ENCODE peak calls at places on chromosomes 2 and 18, in nine cellular contexts. One of them, this sample, is unnamed.

GRCh38 chr2:215432759-215433594 is 2.9 kb downstream of the FN1 start:
- DNase-seq in left cardiac atrium: no peak
- DNase-seq in MM.1S: no peak
- DNase-seq in epithelial cell of esophagus: no peak
- DNase-seq in naive B cell: no peak
- DNase-seq in T-helper 9 cell: no peak
- DNase-seq in tibial artery: no peak
- DNase-seq in NCI-H2081: no peak
- DNase-seq in nephron progenitor cell: no peak
- DNase-seq in this sample: no peak

GRCh38 chr2:199798881-199799580 is 52.0 kb downstream of the FTCDNL1 start:
- DNase-seq in left cardiac atrium: peak; percentile 31
- DNase-seq in MM.1S: no peak
- DNase-seq in epithelial cell of esophagus: no peak
- DNase-seq in naive B cell: no peak
- DNase-seq in T-helper 9 cell: no peak
- DNase-seq in tibial artery: no peak
- DNase-seq in NCI-H2081: peak; percentile 3
- DNase-seq in nephron progenitor cell: no peak
- DNase-seq in this sample: peak; percentile 41

GRCh38 chr2:201806442-201806841 is at the start of gene CDK15:
- DNase-seq in left cardiac atrium: no peak
- DNase-seq in MM.1S: no peak
- DNase-seq in epithelial cell of esophagus: peak; percentile 33
- DNase-seq in naive B cell: no peak
- DNase-seq in T-helper 9 cell: no peak
- DNase-seq in tibial artery: no peak
- DNase-seq in NCI-H2081: no peak
- DNase-seq in nephron progenitor cell: no peak
- DNase-seq in this sample: peak; percentile 69

GRCh38 chr18:24999650-25000267 is 352.2 kb downstream of the ZNF521 start:
- DNase-seq in left cardiac atrium: no peak
- DNase-seq in MM.1S: no peak
- DNase-seq in epithelial cell of esophagus: no peak
- DNase-seq in naive B cell: no peak
- DNase-seq in T-helper 9 cell: no peak
- DNase-seq in tibial artery: no peak
- DNase-seq in NCI-H2081: no peak
- DNase-seq in nephron progenitor cell: no peak
- DNase-seq in this sample: no peak

GRCh38 chr18:64403784-64404498 is 255.1 kb upstream of the LINC00305 start:
- DNase-seq in left cardiac atrium: no peak
- DNase-seq in MM.1S: peak; percentile 62
- DNase-seq in epithelial cell of esophagus: no peak
- DNase-seq in naive B cell: no peak
- DNase-seq in T-helper 9 cell: no peak
- DNase-seq in tibial artery: no peak
- DNase-seq in NCI-H2081: no peak
- DNase-seq in nephron progenitor cell: no peak
- DNase-seq in this sample: no peak

GRCh38 chr2:149166958-149167810 is 128.7 kb downstream of the LYPD6B start:
- DNase-seq in left cardiac atrium: no peak
- DNase-seq in MM.1S: peak; percentile 84
- DNase-seq in epithelial cell of esophagus: peak; percentile 57
- DNase-seq in naive B cell: no peak
- DNase-seq in T-helper 9 cell: no peak
- DNase-seq in tibial artery: no peak
- DNase-seq in NCI-H2081: no peak
- DNase-seq in nephron progenitor cell: no peak
- DNase-seq in this sample: no peak

GRCh38 chr2:198143793-198144192 is 339.4 kb downstream of the PLCL1 start:
- DNase-seq in left cardiac atrium: no peak
- DNase-seq in MM.1S: no peak
- DNase-seq in epithelial cell of esophagus: no peak
- DNase-seq in naive B cell: no peak
- DNase-seq in T-helper 9 cell: no peak
- DNase-seq in tibial artery: no peak
- DNase-seq in NCI-H2081: no peak
- DNase-seq in nephron progenitor cell: no peak
- DNase-seq in this sample: no peak

GRCh38 chr2:187687585-187687984 is 133.3 kb upstream of the TFPI start:
- DNase-seq in left cardiac atrium: no peak
- DNase-seq in MM.1S: no peak
- DNase-seq in epithelial cell of esophagus: no peak
- DNase-seq in naive B cell: no peak
- DNase-seq in T-helper 9 cell: no peak
- DNase-seq in tibial artery: no peak
- DNase-seq in NCI-H2081: no peak
- DNase-seq in nephron progenitor cell: no peak
- DNase-seq in this sample: no peak

GRCh38 chr2:217980036-217980435 is 22.8 kb downstream of the TNS1 start:
- DNase-seq in left cardiac atrium: peak; percentile 69
- DNase-seq in MM.1S: no peak
- DNase-seq in epithelial cell of esophagus: no peak
- DNase-seq in naive B cell: no peak
- DNase-seq in T-helper 9 cell: no peak
- DNase-seq in tibial artery: peak; percentile 86
- DNase-seq in NCI-H2081: no peak
- DNase-seq in nephron progenitor cell: no peak
- DNase-seq in this sample: peak; percentile 55

GRCh38 chr2:70851704-70852103 is 16.1 kb upstream of the CD207 start:
- DNase-seq in left cardiac atrium: no peak
- DNase-seq in MM.1S: peak; percentile 62
- DNase-seq in epithelial cell of esophagus: peak; percentile 35
- DNase-seq in naive B cell: no peak
- DNase-seq in T-helper 9 cell: no peak
- DNase-seq in tibial artery: no peak
- DNase-seq in NCI-H2081: no peak
- DNase-seq in nephron progenitor cell: no peak
- DNase-seq in this sample: no peak

GRCh38 chr2:23654756-23655155 is 269.8 kb downstream of the KLHL29 start:
- DNase-seq in left cardiac atrium: no peak
- DNase-seq in MM.1S: no peak
- DNase-seq in epithelial cell of esophagus: peak; percentile 88
- DNase-seq in naive B cell: no peak
- DNase-seq in T-helper 9 cell: no peak
- DNase-seq in tibial artery: no peak
- DNase-seq in NCI-H2081: no peak
- DNase-seq in nephron progenitor cell: no peak
- DNase-seq in this sample: no peak

GRCh38 chr2:38661306-38661705 is 4.6 kb upstream of the GALM start:
- DNase-seq in left cardiac atrium: no peak
- DNase-seq in MM.1S: no peak
- DNase-seq in epithelial cell of esophagus: no peak
- DNase-seq in naive B cell: no peak
- DNase-seq in T-helper 9 cell: no peak
- DNase-seq in tibial artery: no peak
- DNase-seq in NCI-H2081: no peak
- DNase-seq in nephron progenitor cell: no peak
- DNase-seq in this sample: no peak

GRCh38 chr2:9807056-9807455 is 36.2 kb upstream of the TAF1B start:
- DNase-seq in left cardiac atrium: no peak
- DNase-seq in MM.1S: no peak
- DNase-seq in epithelial cell of esophagus: no peak
- DNase-seq in naive B cell: no peak
- DNase-seq in T-helper 9 cell: no peak
- DNase-seq in tibial artery: no peak
- DNase-seq in NCI-H2081: no peak
- DNase-seq in nephron progenitor cell: no peak
- DNase-seq in this sample: peak; percentile 8

GRCh38 chr18:3029215-3029972 is 16.4 kb upstream of the LPIN2 start:
- DNase-seq in left cardiac atrium: no peak
- DNase-seq in MM.1S: no peak
- DNase-seq in epithelial cell of esophagus: no peak
- DNase-seq in naive B cell: no peak
- DNase-seq in T-helper 9 cell: no peak
- DNase-seq in tibial artery: no peak
- DNase-seq in NCI-H2081: no peak
- DNase-seq in nephron progenitor cell: no peak
- DNase-seq in this sample: no peak

GRCh38 chr2:20419752-20420151 is 27.1 kb upstream of the RHOB start:
- DNase-seq in left cardiac atrium: no peak
- DNase-seq in MM.1S: no peak
- DNase-seq in epithelial cell of esophagus: no peak
- DNase-seq in naive B cell: no peak
- DNase-seq in T-helper 9 cell: no peak
- DNase-seq in tibial artery: peak; percentile 48
- DNase-seq in NCI-H2081: no peak
- DNase-seq in nephron progenitor cell: no peak
- DNase-seq in this sample: no peak

GRCh38 chr2:3784731-3785130 is 81.4 kb downstream of the DCDC2C start:
- DNase-seq in left cardiac atrium: no peak
- DNase-seq in MM.1S: no peak
- DNase-seq in epithelial cell of esophagus: peak; percentile 43
- DNase-seq in naive B cell: no peak
- DNase-seq in T-helper 9 cell: no peak
- DNase-seq in tibial artery: no peak
- DNase-seq in NCI-H2081: no peak
- DNase-seq in nephron progenitor cell: no peak
- DNase-seq in this sample: no peak

GRCh38 chr2:118403658-118404451 is 315.6 kb downstream of the INSIG2 start:
- DNase-seq in left cardiac atrium: no peak
- DNase-seq in MM.1S: no peak
- DNase-seq in epithelial cell of esophagus: peak; percentile 79
- DNase-seq in naive B cell: no peak
- DNase-seq in T-helper 9 cell: no peak
- DNase-seq in tibial artery: no peak
- DNase-seq in NCI-H2081: no peak
- DNase-seq in nephron progenitor cell: no peak
- DNase-seq in this sample: no peak

GRCh38 chr18:26689226-26689913 is 141.0 kb upstream of the KCTD1 start:
- DNase-seq in left cardiac atrium: no peak
- DNase-seq in MM.1S: no peak
- DNase-seq in epithelial cell of esophagus: no peak
- DNase-seq in naive B cell: no peak
- DNase-seq in T-helper 9 cell: no peak
- DNase-seq in tibial artery: no peak
- DNase-seq in NCI-H2081: no peak
- DNase-seq in nephron progenitor cell: no peak
- DNase-seq in this sample: no peak

GRCh38 chr2:62217980-62218379 is 22.1 kb downstream of the B3GNT2 start:
- DNase-seq in left cardiac atrium: no peak
- DNase-seq in MM.1S: no peak
- DNase-seq in epithelial cell of esophagus: no peak
- DNase-seq in naive B cell: no peak
- DNase-seq in T-helper 9 cell: no peak
- DNase-seq in tibial artery: no peak
- DNase-seq in NCI-H2081: no peak
- DNase-seq in nephron progenitor cell: no peak
- DNase-seq in this sample: no peak

GRCh38 chr2:142952793-142953192 is 75.3 kb downstream of the KYNU start:
- DNase-seq in left cardiac atrium: no peak
- DNase-seq in MM.1S: no peak
- DNase-seq in epithelial cell of esophagus: no peak
- DNase-seq in naive B cell: no peak
- DNase-seq in T-helper 9 cell: no peak
- DNase-seq in tibial artery: no peak
- DNase-seq in NCI-H2081: no peak
- DNase-seq in nephron progenitor cell: no peak
- DNase-seq in this sample: no peak

GRCh38 chr2:126836761-126837679 is 61.7 kb upstream of the TEX51 start:
- DNase-seq in left cardiac atrium: no peak
- DNase-seq in MM.1S: no peak
- DNase-seq in epithelial cell of esophagus: no peak
- DNase-seq in naive B cell: no peak
- DNase-seq in T-helper 9 cell: no peak
- DNase-seq in tibial artery: no peak
- DNase-seq in NCI-H2081: no peak
- DNase-seq in nephron progenitor cell: no peak
- DNase-seq in this sample: no peak

GRCh38 chr2:172672999-172673726 is 62.5 kb upstream of the RAPGEF4 start:
- DNase-seq in left cardiac atrium: no peak
- DNase-seq in MM.1S: no peak
- DNase-seq in epithelial cell of esophagus: peak; percentile 92
- DNase-seq in naive B cell: no peak
- DNase-seq in T-helper 9 cell: no peak
- DNase-seq in tibial artery: no peak
- DNase-seq in NCI-H2081: no peak
- DNase-seq in nephron progenitor cell: no peak
- DNase-seq in this sample: no peak

GRCh38 chr2:182372661-182373060 is 54.2 kb downstream of the PDE1A start:
- DNase-seq in left cardiac atrium: peak; percentile 24
- DNase-seq in MM.1S: no peak
- DNase-seq in epithelial cell of esophagus: peak; percentile 94
- DNase-seq in naive B cell: no peak
- DNase-seq in T-helper 9 cell: no peak
- DNase-seq in tibial artery: peak; percentile 73
- DNase-seq in NCI-H2081: no peak
- DNase-seq in nephron progenitor cell: no peak
- DNase-seq in this sample: no peak

GRCh38 chr2:120175000-120175581 is 48.1 kb downstream of the TMEM185B start:
- DNase-seq in left cardiac atrium: no peak
- DNase-seq in MM.1S: peak; percentile 70
- DNase-seq in epithelial cell of esophagus: peak; percentile 73
- DNase-seq in naive B cell: peak; percentile 38
- DNase-seq in T-helper 9 cell: no peak
- DNase-seq in tibial artery: no peak
- DNase-seq in NCI-H2081: peak; percentile 58
- DNase-seq in nephron progenitor cell: peak; percentile 19
- DNase-seq in this sample: no peak

GRCh38 chr2:223545830-223546229 is 56.3 kb downstream of the SCG2 start:
- DNase-seq in left cardiac atrium: no peak
- DNase-seq in MM.1S: no peak
- DNase-seq in epithelial cell of esophagus: no peak
- DNase-seq in naive B cell: no peak
- DNase-seq in T-helper 9 cell: no peak
- DNase-seq in tibial artery: no peak
- DNase-seq in NCI-H2081: no peak
- DNase-seq in nephron progenitor cell: no peak
- DNase-seq in this sample: no peak

GRCh38 chr2:207390302-207391095 is 139.3 kb upstream of the CREB1 start:
- DNase-seq in left cardiac atrium: no peak
- DNase-seq in MM.1S: no peak
- DNase-seq in epithelial cell of esophagus: no peak
- DNase-seq in naive B cell: no peak
- DNase-seq in T-helper 9 cell: no peak
- DNase-seq in tibial artery: no peak
- DNase-seq in NCI-H2081: peak; percentile 82
- DNase-seq in nephron progenitor cell: no peak
- DNase-seq in this sample: no peak

This sample was measured in ovary.